ENCODE peak calls at places on chromosomes 6 and 20, in five cellular contexts. N is HCT116, X is hepatocyte, D is SK-N-SH, B is PC-3. S is an unnamed sample.

GRCh38 chr20:45056473-45057148 is 44.3 kb downstream of the KCNS1 start:
- DNase-seq in N (no peak), X (no peak), D (no peak), B (peak; percentile 6), S (no peak)

GRCh38 chr6:142960098-142960497 is 15.1 kb upstream of the HIVEP2 start:
- DNase-seq in N (no peak), X (no peak), D (no peak), B (peak; percentile 45), S (no peak)

GRCh38 chr6:150025201-150025917 is at the start of gene RAET1L:
- DNase-seq in N (peak; percentile 65), X (peak; percentile 22), D (no peak), B (peak; percentile 89), S (peak; percentile 59)

GRCh38 chr6:34059136-34059731 is 86.7 kb downstream of the GRM4 start:
- DNase-seq in N (no peak), X (no peak), D (no peak), B (no peak), S (no peak)

GRCh38 chr6:154882107-154882506 is 113.0 kb upstream of the TIAM2 start:
- DNase-seq in N (no peak), X (no peak), D (no peak), B (peak; percentile 81), S (no peak)

GRCh38 chr6:145551164-145551563 is 184.2 kb downstream of the EPM2A start:
- DNase-seq in N (no peak), X (no peak), D (no peak), B (no peak), S (no peak)

GRCh38 chr6:167706313-167707109 is 120.2 kb upstream of the AFDN start:
- DNase-seq in N (no peak), X (no peak), D (no peak), B (no peak), S (peak; percentile 8)

GRCh38 chr6:169044376-169045230 is 209.0 kb downstream of the THBS2 start:
- DNase-seq in N (no peak), X (no peak), D (no peak), B (no peak), S (no peak)

GRCh38 chr6:55777461-55777860 is 97.9 kb downstream of the BMP5 start:
- DNase-seq in N (no peak), X (no peak), D (no peak), B (peak; percentile 33), S (no peak)

GRCh38 chr6:28977351-28978136 is 27.6 kb downstream of the ZNF311 start:
- DNase-seq in N (no peak), X (peak; percentile 19), D (no peak), B (peak; percentile 85), S (peak; percentile 87)

GRCh38 chr6:146258206-146258605 is 229.3 kb downstream of the GRM1 start:
- DNase-seq in N (no peak), X (no peak), D (no peak), B (no peak), S (no peak)

GRCh38 chr6:168089186-168090063 is 10.4 kb upstream of the FRMD1 start:
- DNase-seq in N (no peak), X (no peak), D (peak; percentile 21), B (no peak), S (no peak)

GRCh38 chr6:160069050-160069454 is 52.6 kb upstream of the SLC22A1 start:
- DNase-seq in N (no peak), X (no peak), D (no peak), B (no peak), S (no peak)

GRCh38 chr6:53754330-53754729 is 40.5 kb upstream of the LRRC1 start:
- DNase-seq in N (no peak), X (no peak), D (no peak), B (no peak), S (no peak)

GRCh38 chr6:80437186-80437585 is 330.7 kb downstream of the BCKDHB start:
- DNase-seq in N (no peak), X (no peak), D (no peak), B (no peak), S (no peak)

GRCh38 chr6:2918936-2919335 is 15.8 kb upstream of the SERPINB9 start:
- DNase-seq in N (no peak), X (no peak), D (no peak), B (no peak), S (no peak)

GRCh38 chr6:144346719-144347446 is 61.7 kb downstream of the UTRN start:
- DNase-seq in N (peak; percentile 31), X (no peak), D (no peak), B (peak; percentile 73), S (peak; percentile 48)

GRCh38 chr6:152096863-152097496 is 289.5 kb downstream of the ESR1 start:
- DNase-seq in N (no peak), X (no peak), D (no peak), B (peak; percentile 67), S (no peak)

GRCh38 chr6:9233686-9234085 is 798.3 kb upstream of the SLC35B3 start:
- DNase-seq in N (no peak), X (no peak), D (no peak), B (no peak), S (no peak)

GRCh38 chr20:43959920-43960227 is 45.2 kb downstream of the TOX2 start:
- DNase-seq in N (no peak), X (no peak), D (no peak), B (no peak), S (no peak)

GRCh38 chr6:7261030-7261841 is 51.8 kb downstream of the SSR1 start:
- DNase-seq in N (peak; percentile 65), X (peak; percentile 93), D (peak; percentile 90), B (peak; percentile 95), S (peak; percentile 92)

GRCh38 chr6:149168968-149169367 is 148.5 kb upstream of the TAB2 start:
- DNase-seq in N (no peak), X (no peak), D (no peak), B (no peak), S (peak; percentile 52)

GRCh38 chr20:52279667-52280180 is 88.1 kb upstream of the ZFP64 start:
- DNase-seq in N (no peak), X (peak; percentile 31), D (no peak), B (no peak), S (no peak)

GRCh38 chr6:163085426-163085825 is 329.1 kb upstream of the QKI start:
- DNase-seq in N (no peak), X (no peak), D (no peak), B (no peak), S (no peak)

GRCh38 chr6:69735029-69735428 is 61.8 kb downstream of the LMBRD1 start:
- DNase-seq in N (no peak), X (no peak), D (no peak), B (peak; percentile 2), S (no peak)

GRCh38 chr6:97668716-97669115 is 385.7 kb upstream of the MMS22L start:
- DNase-seq in N (no peak), X (no peak), D (no peak), B (no peak), S (no peak)

GRCh38 chr6:88860310-88860709 is 103.1 kb downstream of the RNGTT start:
- DNase-seq in N (no peak), X (no peak), D (no peak), B (no peak), S (no peak)

GRCh38 chr20:57588596-57588995 is 27.7 kb downstream of the PCK1 start:
- DNase-seq in N (no peak), X (no peak), D (no peak), B (no peak), S (no peak)

GRCh38 chr6:142913511-142914047 is 31.4 kb downstream of the HIVEP2 start:
- DNase-seq in N (no peak), X (no peak), D (no peak), B (no peak), S (no peak)

GRCh38 chr6:42742116-42742894 is 3.6 kb downstream of the TBCC start:
- DNase-seq in N (no peak), X (no peak), D (peak; percentile 47), B (peak; percentile 44), S (no peak)

DNA sequence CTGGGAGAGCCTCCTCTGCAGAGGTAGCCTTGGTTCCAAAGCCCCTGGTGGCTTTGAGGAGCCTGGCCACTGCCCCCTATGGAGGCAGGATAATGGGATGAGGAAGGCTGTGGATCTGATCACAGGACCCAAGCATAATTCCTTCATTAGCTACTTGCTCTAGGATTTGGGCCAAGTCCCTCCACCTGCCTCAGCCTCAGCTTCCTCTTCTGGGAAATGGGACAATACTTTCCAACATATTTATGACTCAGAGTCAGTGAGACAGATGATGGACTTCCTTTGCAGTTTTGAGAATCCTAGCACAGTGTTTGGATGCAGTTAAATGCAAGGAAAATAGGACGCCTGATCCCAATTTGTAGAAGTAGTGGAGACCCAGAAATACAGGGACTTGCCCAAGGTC is 63.8 kb upstream of the MYL9 start:
- DNase-seq in N (no peak), X (no peak), D (no peak), B (no peak), S (no peak)
- H3K4me1 ChIP-seq in N (peaks cover 16% of the 10 kb centered on the region), X (peaks cover 16% of the 10 kb centered on the region), D (peaks cover 38% of the 10 kb centered on the region), B (peaks cover 22% of the 10 kb centered on the region), S (peaks cover 3% of the 10 kb centered on the region)

DNA sequence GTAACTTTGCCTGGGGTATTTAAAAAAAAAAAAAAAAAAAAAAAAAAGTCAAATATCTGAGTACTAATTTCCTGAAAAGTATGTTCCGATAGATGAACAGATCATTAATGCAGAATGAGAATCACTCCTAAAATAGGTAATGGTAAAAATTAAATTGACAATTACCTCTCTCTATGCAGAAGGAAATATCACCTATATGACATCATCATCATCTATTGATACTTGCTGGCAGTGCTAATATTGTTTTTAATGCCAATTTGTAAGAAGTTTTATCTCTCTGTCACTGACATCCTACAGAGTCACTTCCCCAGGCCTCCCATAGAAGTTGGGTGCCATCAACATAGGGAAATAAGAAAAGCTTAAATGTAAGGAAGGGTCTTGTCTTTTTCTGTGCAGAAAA is 29.9 kb downstream of the ADNP start:
- DNase-seq in N (no peak), X (no peak), D (no peak), B (no peak), S (no peak)
- H4K20me1 ChIP-seq in N (peaks cover 44% of the 10 kb centered on the region), X (peaks cover 77% of the 10 kb centered on the region), D (peaks cover 90% of the 10 kb centered on the region), B (peaks cover 50% of the 10 kb centered on the region), S (peaks cover 78% of the 10 kb centered on the region)

GRCh38 chr6:15627829-15628228 is 35.0 kb downstream of the DTNBP1 start:
- DNase-seq in N (no peak), X (no peak), D (no peak), B (no peak), S (no peak)

GRCh38 chr6:15626878-15627683 is 35.7 kb downstream of the DTNBP1 start:
- DNase-seq in N (no peak), X (no peak), D (peak; percentile 32), B (peak; percentile 9), S (no peak)

GRCh38 chr6:15628499-15629131 is 34.2 kb downstream of the DTNBP1 start:
- DNase-seq in N (no peak), X (peak; percentile 8), D (no peak), B (peak; percentile 13), S (no peak)

GRCh38 chr6:15623282-15624116 is 39.3 kb downstream of the DTNBP1 start:
- DNase-seq in N (no peak), X (peak; percentile 26), D (no peak), B (peak; percentile 48), S (no peak)

DNA sequence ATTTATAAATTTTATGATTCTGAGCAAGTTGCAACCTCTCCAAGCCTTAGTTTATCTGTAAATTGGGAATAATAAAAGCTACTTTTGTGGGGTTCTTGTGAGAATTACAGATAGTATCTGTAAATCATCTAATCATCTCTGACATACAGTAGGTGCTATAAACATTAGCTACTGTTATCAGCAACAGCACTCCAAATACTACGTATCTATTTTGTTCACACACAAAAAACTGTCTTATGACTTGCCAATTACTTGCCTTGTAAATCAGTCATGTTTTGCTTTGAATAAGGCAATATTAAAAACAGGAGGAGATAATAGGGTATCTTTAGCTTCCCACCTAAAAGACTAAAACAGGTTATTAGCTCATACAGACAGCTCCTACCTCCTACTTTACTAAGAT is 36.7 kb downstream of the DTNBP1 start:
- DNase-seq in N (no peak), X (no peak), D (no peak), B (no peak), S (no peak)
- H3K9me2 ChIP-seq in N (no peaks in the 10 kb centered on the region), X (no peaks in the 10 kb centered on the region), D (no peaks in the 10 kb centered on the region), B (no peaks in the 10 kb centered on the region), S (no peaks in the 10 kb centered on the region)

GRCh38 chr20:62364911-62365736 is 2.0 kb downstream of the LAMA5 start:
- DNase-seq in N (no peak), X (peak; percentile 45), D (no peak), B (no peak), S (peak; percentile 34)
- H3K4me1 ChIP-seq in N (peaks cover 76% of the 10 kb centered on the region), X (peaks cover 82% of the 10 kb centered on the region), D (peaks cover 26% of the 10 kb centered on the region), B (peaks cover 80% of the 10 kb centered on the region), S (peaks cover 67% of the 10 kb centered on the region)

S was measured in PC-9.